ENCODE peak calls at places on chromosomes 5 and 9, in seven cellular contexts. One of them, this sample, is unnamed.

GRCh38 chr9:4762889-4763521 is 22.0 kb upstream of the AK3 start:
- DNase-seq in upper lobe of right lung: no peak
- DNase-seq in GM20000: peak
- DNase-seq in PC-3: no peak
- DNase-seq in right cardiac atrium: peak
- DNase-seq in C1 segment of cervical spinal cord: no peak
- DNase-seq in heart left ventricle: peak
- DNase-seq in this sample: no peak

GRCh38 chr9:127451681-127452480 is 571 bp downstream of the LRSAM1 start:
- DNase-seq in GM20000: peak
- DNase-seq in C1 segment of cervical spinal cord: no peak
- DNase-seq in right cardiac atrium: peak
- DNase-seq in upper lobe of right lung: peak
- DNase-seq in heart left ventricle: peak
- DNase-seq in PC-3: peak
- DNase-seq in this sample: no peak

GRCh38 chr5:159166416-159166815 is 42.9 kb downstream of the RNF145 start:
- DNase-seq in right cardiac atrium: no peak
- DNase-seq in upper lobe of right lung: no peak
- DNase-seq in PC-3: no peak
- DNase-seq in C1 segment of cervical spinal cord: no peak
- DNase-seq in heart left ventricle: no peak
- DNase-seq in GM20000: no peak
- DNase-seq in this sample: no peak

GRCh38 chr9:126549246-126550006 is 64.3 kb upstream of the LMX1B start:
- DNase-seq in upper lobe of right lung: peak
- DNase-seq in right cardiac atrium: no peak
- DNase-seq in GM20000: no peak
- DNase-seq in C1 segment of cervical spinal cord: no peak
- DNase-seq in PC-3: no peak
- DNase-seq in heart left ventricle: no peak
- DNase-seq in this sample: no peak

GRCh38 chr9:113380869-113381378 is 4.1 kb upstream of the HDHD3 start:
- DNase-seq in upper lobe of right lung: peak
- DNase-seq in right cardiac atrium: no peak
- DNase-seq in C1 segment of cervical spinal cord: no peak
- DNase-seq in heart left ventricle: no peak
- DNase-seq in PC-3: peak
- DNase-seq in GM20000: peak
- DNase-seq in this sample: no peak

GRCh38 chr9:69004836-69005235 is 9.1 kb downstream of the PRKACG start:
- DNase-seq in upper lobe of right lung: no peak
- DNase-seq in C1 segment of cervical spinal cord: no peak
- DNase-seq in PC-3: peak
- DNase-seq in GM20000: no peak
- DNase-seq in heart left ventricle: no peak
- DNase-seq in right cardiac atrium: no peak
- DNase-seq in this sample: no peak

GRCh38 chr9:99896119-99896518 is 10.3 kb upstream of the STX17 start:
- DNase-seq in upper lobe of right lung: peak
- DNase-seq in GM20000: no peak
- DNase-seq in PC-3: no peak
- DNase-seq in C1 segment of cervical spinal cord: no peak
- DNase-seq in right cardiac atrium: peak
- DNase-seq in heart left ventricle: no peak
- DNase-seq in this sample: no peak

GRCh38 chr9:106752581-106752980 is 110.4 kb upstream of the ZNF462 start:
- DNase-seq in PC-3: no peak
- DNase-seq in upper lobe of right lung: no peak
- DNase-seq in heart left ventricle: no peak
- DNase-seq in C1 segment of cervical spinal cord: no peak
- DNase-seq in right cardiac atrium: no peak
- DNase-seq in GM20000: no peak
- DNase-seq in this sample: no peak

GRCh38 chr5:81763294-81763928 is 12.5 kb upstream of the SSBP2 start:
- DNase-seq in C1 segment of cervical spinal cord: peak
- DNase-seq in upper lobe of right lung: no peak
- DNase-seq in right cardiac atrium: no peak
- DNase-seq in heart left ventricle: no peak
- DNase-seq in GM20000: no peak
- DNase-seq in PC-3: no peak
- DNase-seq in this sample: no peak

GRCh38 chr9:122095010-122095767 is 2.1 kb upstream of the TTLL11 start:
- DNase-seq in C1 segment of cervical spinal cord: no peak
- DNase-seq in PC-3: peak
- DNase-seq in upper lobe of right lung: no peak
- DNase-seq in heart left ventricle: peak
- DNase-seq in GM20000: peak
- DNase-seq in right cardiac atrium: no peak
- DNase-seq in this sample: no peak